ENCODE peak calls at places on chromosomes 13 and 19, in nine cellular contexts. M is left ventricle myocardium inferior; W is stimulated activated CD4-positive, alpha-beta T cell treated with anti-CD3 and anti-CD28 coated beads, Interleukin-1b, Interleukin-23, amount 100 ng/mL, for 24 hours; V is CD8-positive, alpha-beta memory T cell; D is A549; I is kidney tubule cell; Y is nucleus accumbens; T is CD4-positive, alpha-beta memory T cell; S is foreskin fibroblast. R is an unnamed sample.

GRCh38 chr19:58334691-58335249 is 8.0 kb downstream of the ZSCAN22 start:
- DNase-seq in I (no peak), T (no peak), V (no peak), W (no peak), D (no peak), M (no peak), Y (no peak), S (no peak), R (no peak)

GRCh38 chr13:46126552-46127171 is 21.8 kb upstream of the CPB2 start:
- DNase-seq in S (peak), W (peak), T (peak), M (peak), Y (peak), V (peak), I (peak), D (peak), R (peak)

GRCh38 chr13:84927442-84928169 is 871.6 kb downstream of the SLITRK6 start:
- DNase-seq in I (no peak), D (no peak), Y (no peak), V (no peak), W (no peak), S (no peak), M (no peak), T (no peak), R (no peak)

GRCh38 chr13:62110079-62110478 is 694.4 kb upstream of the PCDH20 start:
- DNase-seq in V (no peak), M (no peak), I (no peak), Y (no peak), D (no peak), S (no peak), W (no peak), T (no peak), R (no peak)

GRCh38 chr19:13208131-13208963 is 58.1 kb downstream of the IER2 start:
- DNase-seq in W (peak), Y (no peak), T (peak), S (peak), M (peak), I (peak), V (peak), D (no peak), R (peak)

GRCh38 chr13:71021810-71022422 is 845.1 kb downstream of the DACH1 start:
- DNase-seq in Y (no peak), W (no peak), V (no peak), S (no peak), I (peak), D (no peak), T (no peak), M (no peak), R (no peak)

GRCh38 chr13:27617801-27618411 is 2.4 kb downstream of the LNX2 start:
- DNase-seq in I (peak), W (no peak), M (no peak), V (no peak), Y (no peak), S (no peak), D (no peak), T (no peak), R (no peak)

GRCh38 chr13:74871671-74872070 is 610.3 kb downstream of the TBC1D4 start:
- DNase-seq in Y (no peak), S (peak), V (no peak), T (no peak), D (no peak), W (no peak), I (no peak), M (no peak), R (no peak)

GRCh38 chr13:48403151-48403631 is 9.7 kb downstream of the LPAR6 start:
- DNase-seq in D (no peak), T (peak), S (peak), V (no peak), Y (no peak), W (peak), I (no peak), M (no peak), R (peak)

GRCh38 chr13:38664920-38665319 is 22.0 kb upstream of the FREM2 start:
- DNase-seq in M (no peak), S (no peak), D (no peak), T (no peak), I (no peak), Y (no peak), V (no peak), W (no peak), R (no peak)

GRCh38 chr19:39001016-39001415 is 25.5 kb upstream of the FBXO17 start:
- DNase-seq in D (no peak), M (no peak), V (no peak), W (no peak), T (no peak), S (no peak), I (no peak), Y (no peak), R (no peak)

GRCh38 chr19:327291-328024 is 17.1 kb downstream of the MIER2 start:
- DNase-seq in I (no peak), W (no peak), D (no peak), S (no peak), V (no peak), M (no peak), Y (no peak), T (no peak), R (no peak)

GRCh38 chr13:114286808-114287207 is 5.4 kb downstream of the UPF3A start:
- DNase-seq in Y (no peak), T (no peak), V (no peak), M (no peak), S (peak), I (peak), W (no peak), D (no peak), R (no peak)

GRCh38 chr19:51361228-51361627 is 5.0 kb downstream of the ETFB start:
- DNase-seq in W (no peak), S (no peak), I (no peak), M (no peak), V (no peak), T (no peak), Y (no peak), D (no peak), R (no peak)

GRCh38 chr19:45716314-45717130 is 14.2 kb downstream of the FBXO46 start:
- DNase-seq in D (peak), W (no peak), V (no peak), S (peak), I (peak), T (no peak), M (no peak), Y (no peak), R (no peak)

GRCh38 chr13:19864339-19865309 is 1.2 kb upstream of the ZMYM5 start:
- DNase-seq in V (peak), D (peak), W (peak), I (peak), T (peak), Y (peak), S (peak), M (peak), R (peak)

GRCh38 chr13:50512602-50513527 is 330.6 kb downstream of the DLEU7 start:
- DNase-seq in Y (no peak), I (peak), T (peak), D (no peak), W (peak), M (peak), V (peak), S (peak), R (peak)

GRCh38 chr19:28313633-28314032 is 899.3 kb downstream of the UQCRFS1 start:
- DNase-seq in Y (no peak), D (no peak), W (no peak), M (peak), V (no peak), I (peak), S (peak), T (no peak), R (no peak)

R was measured in CD4-positive, CD25-positive, alpha-beta regulatory T cell.